ENCODE peak calls at places on chromosome X, in nine cellular contexts. One of them, this sample, is unnamed.

GRCh38 chrX:53262918-53263394 is 18.4 kb downstream of the IQSEC2 start:
- DNase-seq in AG08396: peak
- DNase-seq in D341Med: no peak
- DNase-seq in fibroblast of lung: peak
- DNase-seq in amniotic stem cell: no peak
- DNase-seq in endothelial cell: no peak
- DNase-seq in PC-3: peak
- DNase-seq in GM13977: no peak
- DNase-seq in right atrium auricular region: no peak
- DNase-seq in this sample: no peak

GRCh38 chrX:53288173-53288572 is 6.8 kb upstream of the IQSEC2 start:
- DNase-seq in right atrium auricular region: peak
- DNase-seq in fibroblast of lung: peak
- DNase-seq in AG08396: peak
- DNase-seq in GM13977: no peak
- DNase-seq in PC-3: no peak
- DNase-seq in amniotic stem cell: no peak
- DNase-seq in endothelial cell: no peak
- DNase-seq in D341Med: no peak
- DNase-seq in this sample: peak

GRCh38 chrX:68177542-68177941 is 255.8 kb downstream of the OPHN1 start:
- DNase-seq in endothelial cell: no peak
- DNase-seq in AG08396: no peak
- DNase-seq in D341Med: no peak
- DNase-seq in right atrium auricular region: no peak
- DNase-seq in amniotic stem cell: no peak
- DNase-seq in GM13977: no peak
- DNase-seq in fibroblast of lung: peak
- DNase-seq in PC-3: peak
- DNase-seq in this sample: no peak

GRCh38 chrX:100356497-100356896 is 53.6 kb downstream of the PCDH19 start:
- DNase-seq in GM13977: no peak
- DNase-seq in amniotic stem cell: no peak
- DNase-seq in AG08396: no peak
- DNase-seq in fibroblast of lung: no peak
- DNase-seq in D341Med: no peak
- DNase-seq in right atrium auricular region: no peak
- DNase-seq in PC-3: no peak
- DNase-seq in endothelial cell: no peak
- DNase-seq in this sample: no peak

GRCh38 chrX:31572396-31572795 is 500.6 kb upstream of the FTHL17 start:
- DNase-seq in fibroblast of lung: peak
- DNase-seq in endothelial cell: no peak
- DNase-seq in AG08396: no peak
- DNase-seq in GM13977: no peak
- DNase-seq in PC-3: no peak
- DNase-seq in amniotic stem cell: no peak
- DNase-seq in D341Med: no peak
- DNase-seq in right atrium auricular region: no peak
- DNase-seq in this sample: no peak

GRCh38 chrX:139844163-139844562 is 88.7 kb downstream of the ATP11C start:
- DNase-seq in right atrium auricular region: no peak
- DNase-seq in fibroblast of lung: no peak
- DNase-seq in endothelial cell: no peak
- DNase-seq in AG08396: no peak
- DNase-seq in amniotic stem cell: no peak
- DNase-seq in GM13977: peak
- DNase-seq in PC-3: peak
- DNase-seq in D341Med: no peak
- DNase-seq in this sample: peak

GRCh38 chrX:3440981-3441380 is 94.5 kb upstream of the MXRA5 start:
- DNase-seq in D341Med: peak
- DNase-seq in AG08396: no peak
- DNase-seq in fibroblast of lung: no peak
- DNase-seq in PC-3: no peak
- DNase-seq in GM13977: no peak
- DNase-seq in endothelial cell: no peak
- DNase-seq in right atrium auricular region: no peak
- DNase-seq in amniotic stem cell: no peak
- DNase-seq in this sample: no peak

GRCh38 chrX:155313766-155314165 is 20.6 kb downstream of the CLIC2 start:
- DNase-seq in fibroblast of lung: no peak
- DNase-seq in right atrium auricular region: no peak
- DNase-seq in GM13977: no peak
- DNase-seq in D341Med: no peak
- DNase-seq in amniotic stem cell: no peak
- DNase-seq in PC-3: peak
- DNase-seq in endothelial cell: no peak
- DNase-seq in AG08396: no peak
- DNase-seq in this sample: no peak

GRCh38 chrX:64265265-64265664 is 34.9 kb upstream of the ASB12 start:
- DNase-seq in amniotic stem cell: no peak
- DNase-seq in endothelial cell: no peak
- DNase-seq in D341Med: no peak
- DNase-seq in right atrium auricular region: no peak
- DNase-seq in AG08396: no peak
- DNase-seq in GM13977: no peak
- DNase-seq in PC-3: no peak
- DNase-seq in fibroblast of lung: no peak
- DNase-seq in this sample: no peak

GRCh38 chrX:49175875-49176274 is 4.2 kb downstream of the PLP2 start:
- DNase-seq in endothelial cell: no peak
- DNase-seq in fibroblast of lung: no peak
- DNase-seq in GM13977: no peak
- DNase-seq in D341Med: no peak
- DNase-seq in AG08396: no peak
- DNase-seq in amniotic stem cell: no peak
- DNase-seq in right atrium auricular region: no peak
- DNase-seq in PC-3: no peak
- DNase-seq in this sample: no peak

GRCh38 chrX:43836435-43837184 is 45.6 kb downstream of the MAOB start:
- DNase-seq in GM13977: peak
- DNase-seq in AG08396: no peak
- DNase-seq in D341Med: no peak
- DNase-seq in PC-3: peak
- DNase-seq in right atrium auricular region: no peak
- DNase-seq in fibroblast of lung: peak
- DNase-seq in amniotic stem cell: no peak
- DNase-seq in endothelial cell: peak
- DNase-seq in this sample: peak

GRCh38 chrX:37627602-37628001 is 56.1 kb downstream of the LANCL3 start:
- DNase-seq in AG08396: no peak
- DNase-seq in right atrium auricular region: no peak
- DNase-seq in GM13977: no peak
- DNase-seq in PC-3: peak
- DNase-seq in amniotic stem cell: no peak
- DNase-seq in endothelial cell: no peak
- DNase-seq in fibroblast of lung: no peak
- DNase-seq in D341Med: no peak
- DNase-seq in this sample: no peak

GRCh38 chrX:77493677-77494553 is 46.7 kb downstream of the FGF16 start:
- DNase-seq in endothelial cell: no peak
- DNase-seq in D341Med: peak
- DNase-seq in right atrium auricular region: no peak
- DNase-seq in PC-3: peak
- DNase-seq in AG08396: peak
- DNase-seq in GM13977: no peak
- DNase-seq in amniotic stem cell: peak
- DNase-seq in fibroblast of lung: peak
- DNase-seq in this sample: peak

GRCh38 chrX:103155201-103155600 is 59.7 kb upstream of the BEX4 start:
- DNase-seq in PC-3: no peak
- DNase-seq in endothelial cell: no peak
- DNase-seq in fibroblast of lung: no peak
- DNase-seq in AG08396: no peak
- DNase-seq in amniotic stem cell: no peak
- DNase-seq in D341Med: no peak
- DNase-seq in GM13977: no peak
- DNase-seq in right atrium auricular region: no peak
- DNase-seq in this sample: no peak

GRCh38 chrX:13212191-13212651 is 107.6 kb downstream of the ATXN3L start:
- DNase-seq in fibroblast of lung: no peak
- DNase-seq in D341Med: peak
- DNase-seq in endothelial cell: no peak
- DNase-seq in PC-3: no peak
- DNase-seq in GM13977: no peak
- DNase-seq in amniotic stem cell: no peak
- DNase-seq in right atrium auricular region: no peak
- DNase-seq in AG08396: no peak
- DNase-seq in this sample: no peak

GRCh38 chrX:10797493-10797892 is 177.1 kb upstream of the MID1 start:
- DNase-seq in amniotic stem cell: no peak
- DNase-seq in fibroblast of lung: peak
- DNase-seq in D341Med: no peak
- DNase-seq in PC-3: peak
- DNase-seq in AG08396: peak
- DNase-seq in GM13977: no peak
- DNase-seq in endothelial cell: no peak
- DNase-seq in right atrium auricular region: no peak
- DNase-seq in this sample: no peak

GRCh38 chrX:283115-283845 is 2.1 kb downstream of the PLCXD1 start:
- DNase-seq in endothelial cell: peak
- DNase-seq in right atrium auricular region: peak
- DNase-seq in D341Med: peak
- DNase-seq in GM13977: peak
- DNase-seq in amniotic stem cell: no peak
- DNase-seq in AG08396: peak
- DNase-seq in fibroblast of lung: peak
- DNase-seq in PC-3: peak
- DNase-seq in this sample: peak

GRCh38 chrX:128464091-128464490 is 411.9 kb upstream of the ACTRT1 start:
- DNase-seq in PC-3: peak
- DNase-seq in fibroblast of lung: peak
- DNase-seq in D341Med: no peak
- DNase-seq in endothelial cell: no peak
- DNase-seq in right atrium auricular region: no peak
- DNase-seq in AG08396: no peak
- DNase-seq in amniotic stem cell: no peak
- DNase-seq in GM13977: no peak
- DNase-seq in this sample: no peak

GRCh38 chrX:155068165-155068564 is 2.8 kb downstream of the CMC4 start:
- DNase-seq in PC-3: peak
- DNase-seq in amniotic stem cell: no peak
- DNase-seq in D341Med: no peak
- DNase-seq in fibroblast of lung: peak
- DNase-seq in GM13977: no peak
- DNase-seq in AG08396: peak
- DNase-seq in endothelial cell: no peak
- DNase-seq in right atrium auricular region: no peak
- DNase-seq in this sample: no peak

GRCh38 chrX:30935985-30936384 is 46.9 kb upstream of the TAB3 start:
- DNase-seq in fibroblast of lung: peak
- DNase-seq in D341Med: peak
- DNase-seq in amniotic stem cell: no peak
- DNase-seq in AG08396: peak
- DNase-seq in GM13977: no peak
- DNase-seq in right atrium auricular region: no peak
- DNase-seq in PC-3: peak
- DNase-seq in endothelial cell: peak
- DNase-seq in this sample: peak

GRCh38 chrX:14529288-14529989 is at the start of gene GLRA2:
- DNase-seq in D341Med: peak
- DNase-seq in amniotic stem cell: no peak
- DNase-seq in endothelial cell: peak
- DNase-seq in PC-3: peak
- DNase-seq in right atrium auricular region: no peak
- DNase-seq in AG08396: peak
- DNase-seq in fibroblast of lung: peak
- DNase-seq in GM13977: no peak
- DNase-seq in this sample: peak

GRCh38 chrX:71815906-71816156 is 52.7 kb downstream of the CXorf49B start:
- DNase-seq in right atrium auricular region: no peak
- DNase-seq in GM13977: no peak
- DNase-seq in AG08396: no peak
- DNase-seq in fibroblast of lung: no peak
- DNase-seq in endothelial cell: no peak
- DNase-seq in D341Med: no peak
- DNase-seq in amniotic stem cell: no peak
- DNase-seq in PC-3: no peak
- DNase-seq in this sample: no peak

GRCh38 chrX:121853762-121854613 is 806.6 kb downstream of the GLUD2 start:
- DNase-seq in fibroblast of lung: no peak
- DNase-seq in D341Med: no peak
- DNase-seq in PC-3: no peak
- DNase-seq in amniotic stem cell: no peak
- DNase-seq in right atrium auricular region: no peak
- DNase-seq in AG08396: no peak
- DNase-seq in endothelial cell: no peak
- DNase-seq in GM13977: no peak
- DNase-seq in this sample: no peak